ENCODE peak calls at places on chromosomes 4 and X, in seven cellular contexts. S, W, L, B, I, D and M are unnamed samples.

GRCh38 chr4:40020221-40020620 is 36.4 kb upstream of the N4BP2 start:
- DNase-seq in S (no peak), W (no peak), L (no peak), B (no peak), I (no peak), D (no peak), M (no peak)

GRCh38 chrX:133838761-133839676 is 146.4 kb downstream of the GPC3 start:
- DNase-seq in S (peak; percentile 14), W (peak; percentile 30), L (peak; percentile 27), B (no peak), I (no peak), D (peak; percentile 26), M (no peak)

GRCh38 chrX:1466232-1466661 is 13.5 kb upstream of the ASMTL start:
- DNase-seq in S (no peak), W (peak; percentile 15), L (no peak), B (no peak), I (no peak), D (no peak), M (no peak)

GRCh38 chrX:153963546-153963945 is 8.1 kb downstream of the HCFC1 start:
- DNase-seq in S (no peak), W (no peak), L (no peak), B (no peak), I (no peak), D (no peak), M (no peak)

GRCh38 chrX:94454606-94455005 is 780.6 kb downstream of the FAM133A start:
- DNase-seq in S (no peak), W (no peak), L (no peak), B (no peak), I (no peak), D (no peak), M (no peak)

GRCh38 chr4:3308691-3309090 is 15.9 kb downstream of the RGS12 start:
- DNase-seq in S (no peak), W (no peak), L (no peak), B (no peak), I (no peak), D (no peak), M (no peak)

GRCh38 chr4:128228021-128228571 is 59.5 kb downstream of the PGRMC2 start:
- DNase-seq in S (peak; percentile 62), W (no peak), L (no peak), B (no peak), I (no peak), D (no peak), M (no peak)

GRCh38 chr4:8200302-8200975 is 1.3 kb downstream of the SH3TC1 start:
- DNase-seq in S (no peak), W (peak; percentile 46), L (peak; percentile 30), B (no peak), I (no peak), D (peak; percentile 82), M (no peak)

GRCh38 chrX:46863072-46863471 is 26.2 kb downstream of the RP2 start:
- DNase-seq in S (no peak), W (no peak), L (no peak), B (no peak), I (no peak), D (no peak), M (no peak)

GRCh38 chr4:140755811-140756291 is 334 bp downstream of the TBC1D9 start:
- DNase-seq in S (peak; percentile 70), W (no peak), L (no peak), B (peak; percentile 41), I (peak; percentile 46), D (peak; percentile 60), M (peak; percentile 20)

GRCh38 chr4:153809307-153809706 is 20.4 kb upstream of the SFRP2 start:
- DNase-seq in S (no peak), W (peak; percentile 26), L (peak; percentile 52), B (no peak), I (no peak), D (no peak), M (no peak)

GRCh38 chr4:88078592-88078991 is 71.2 kb downstream of the PKD2 start:
- DNase-seq in S (peak; percentile 9), W (no peak), L (no peak), B (no peak), I (no peak), D (no peak), M (no peak)

GRCh38 chr4:157204634-157205244 is 15.8 kb upstream of the GRIA2 start:
- DNase-seq in S (no peak), W (peak; percentile 23), L (no peak), B (no peak), I (no peak), D (peak; percentile 28), M (no peak)

GRCh38 chr4:38670939-38671593 is 7.1 kb downstream of the KLF3 start:
- DNase-seq in S (no peak), W (no peak), L (no peak), B (no peak), I (no peak), D (peak; percentile 42), M (no peak)

GRCh38 chrX:119757979-119758681 is at the start of gene SOWAHD:
- DNase-seq in S (no peak), W (peak; percentile 24), L (peak; percentile 22), B (no peak), I (no peak), D (no peak), M (no peak)

GRCh38 chr4:4216668-4217067 is 10.1 kb downstream of the OTOP1 start:
- DNase-seq in S (peak; percentile 55), W (no peak), L (no peak), B (no peak), I (no peak), D (peak; percentile 39), M (no peak)